ENCODE peak calls at places on chromosomes 6 and 20, in four cellular contexts. One of them, this sample, is unnamed.

GRCh38 chr6:77837034-77837784 is 184.4 kb downstream of the MEI4 start:
- DNase-seq in breast epithelium: no peak
- DNase-seq in GM23338: no peak
- DNase-seq in spleen: no peak
- DNase-seq in this sample: no peak

GRCh38 chr20:38073307-38074010 is 39.9 kb downstream of the RPRD1B start:
- DNase-seq in breast epithelium: no peak
- DNase-seq in GM23338: peak
- DNase-seq in spleen: no peak
- DNase-seq in this sample: peak

GRCh38 chr20:9458075-9458818 is 56.1 kb upstream of the LAMP5 start:
- DNase-seq in breast epithelium: no peak
- DNase-seq in GM23338: peak
- DNase-seq in spleen: no peak
- DNase-seq in this sample: no peak

GRCh38 chr6:14444296-14444993 is 326.9 kb downstream of the CD83 start:
- DNase-seq in breast epithelium: no peak
- DNase-seq in GM23338: no peak
- DNase-seq in spleen: no peak
- DNase-seq in this sample: no peak

GRCh38 chr6:44053760-44054556 is 73.3 kb downstream of the MRPL14 start:
- DNase-seq in breast epithelium: no peak
- DNase-seq in GM23338: no peak
- DNase-seq in spleen: peak
- DNase-seq in this sample: no peak

GRCh38 chr6:19712998-19713397 is 124.2 kb upstream of the ID4 start:
- DNase-seq in breast epithelium: no peak
- DNase-seq in GM23338: no peak
- DNase-seq in spleen: no peak
- DNase-seq in this sample: no peak

GRCh38 chr6:18340781-18341551 is 46.2 kb upstream of the RNF144B start:
- DNase-seq in breast epithelium: no peak
- DNase-seq in GM23338: no peak
- DNase-seq in spleen: no peak
- DNase-seq in this sample: peak

GRCh38 chr20:60009826-60010616 is 51.8 kb downstream of the CDH26 start:
- DNase-seq in breast epithelium: no peak
- DNase-seq in GM23338: peak
- DNase-seq in spleen: no peak
- DNase-seq in this sample: no peak

GRCh38 chr6:17281497-17282481 is 628 bp downstream of the RBM24 start:
- DNase-seq in breast epithelium: no peak
- DNase-seq in GM23338: peak
- DNase-seq in spleen: no peak
- DNase-seq in this sample: peak

GRCh38 chr20:49699200-49699992 is 14.3 kb downstream of the B4GALT5 start:
- DNase-seq in breast epithelium: no peak
- DNase-seq in GM23338: peak
- DNase-seq in spleen: no peak
- DNase-seq in this sample: no peak

GRCh38 chr20:24972341-24972740 is 20.2 kb downstream of the APMAP start:
- DNase-seq in breast epithelium: no peak
- DNase-seq in GM23338: no peak
- DNase-seq in spleen: no peak
- DNase-seq in this sample: no peak

GRCh38 chr20:43755851-43756250 is 29.0 kb upstream of the GTSF1L start:
- DNase-seq in breast epithelium: no peak
- DNase-seq in GM23338: no peak
- DNase-seq in spleen: no peak
- DNase-seq in this sample: no peak

GRCh38 chr6:137165375-137166246 is 7.8 kb downstream of the IL22RA2 start:
- DNase-seq in breast epithelium: no peak
- DNase-seq in GM23338: no peak
- DNase-seq in spleen: peak
- DNase-seq in this sample: no peak

DNA sequence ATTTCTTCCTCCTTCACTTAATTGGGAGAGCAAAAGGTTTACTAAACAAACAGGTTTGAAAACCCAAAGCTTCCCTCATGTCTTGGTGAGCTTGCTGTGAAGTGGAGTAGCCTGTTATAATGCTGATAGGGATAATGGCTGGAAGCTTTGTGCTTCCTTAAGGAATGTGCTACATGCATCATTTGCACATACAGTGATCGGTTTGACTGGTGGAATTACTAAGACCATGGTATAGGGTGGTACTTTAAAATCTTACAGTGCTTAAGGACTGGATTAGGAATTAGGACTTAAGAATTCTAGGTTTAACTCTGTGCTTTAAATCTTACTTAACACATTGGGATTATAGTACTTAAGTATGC is 75.7 kb downstream of the ARID1B start:
- DNase-seq in breast epithelium: no peak
- DNase-seq in GM23338: peak
- DNase-seq in spleen: no peak
- DNase-seq in this sample: no peak
- H3K4me3 ChIP-seq in breast epithelium: no peak
- H3K4me3 ChIP-seq in GM23338: peak
- H3K4me3 ChIP-seq in spleen: no peak
- H3K4me3 ChIP-seq in this sample: no peak

GRCh38 chr20:884983-885952 is 30.9 kb downstream of the ANGPT4 start:
- DNase-seq in breast epithelium: no peak
- DNase-seq in GM23338: peak
- DNase-seq in spleen: no peak
- DNase-seq in this sample: no peak
- TF ChIP-seq CTCF in breast epithelium: no peak
- TF ChIP-seq CTCF in GM23338: peak
- TF ChIP-seq CTCF in spleen: no peak
- TF ChIP-seq CTCF in this sample: no peak

GRCh38 chr6:158654960-158655485 is 5.2 kb downstream of the SYTL3 start:
- DNase-seq in breast epithelium: no peak
- DNase-seq in GM23338: no peak
- DNase-seq in spleen: no peak
- DNase-seq in this sample: no peak

GRCh38 chr6:158649289-158650143 is at the start of gene SYTL3:
- DNase-seq in breast epithelium: no peak
- DNase-seq in GM23338: no peak
- DNase-seq in spleen: peak
- DNase-seq in this sample: peak

GRCh38 chr6:158655569-158656450 is 6.0 kb downstream of the SYTL3 start:
- DNase-seq in breast epithelium: no peak
- DNase-seq in GM23338: no peak
- DNase-seq in spleen: no peak
- DNase-seq in this sample: no peak

GRCh38 chr6:158654498-158654897 is 4.6 kb downstream of the SYTL3 start:
- DNase-seq in breast epithelium: no peak
- DNase-seq in GM23338: no peak
- DNase-seq in spleen: peak
- DNase-seq in this sample: peak

DNA sequence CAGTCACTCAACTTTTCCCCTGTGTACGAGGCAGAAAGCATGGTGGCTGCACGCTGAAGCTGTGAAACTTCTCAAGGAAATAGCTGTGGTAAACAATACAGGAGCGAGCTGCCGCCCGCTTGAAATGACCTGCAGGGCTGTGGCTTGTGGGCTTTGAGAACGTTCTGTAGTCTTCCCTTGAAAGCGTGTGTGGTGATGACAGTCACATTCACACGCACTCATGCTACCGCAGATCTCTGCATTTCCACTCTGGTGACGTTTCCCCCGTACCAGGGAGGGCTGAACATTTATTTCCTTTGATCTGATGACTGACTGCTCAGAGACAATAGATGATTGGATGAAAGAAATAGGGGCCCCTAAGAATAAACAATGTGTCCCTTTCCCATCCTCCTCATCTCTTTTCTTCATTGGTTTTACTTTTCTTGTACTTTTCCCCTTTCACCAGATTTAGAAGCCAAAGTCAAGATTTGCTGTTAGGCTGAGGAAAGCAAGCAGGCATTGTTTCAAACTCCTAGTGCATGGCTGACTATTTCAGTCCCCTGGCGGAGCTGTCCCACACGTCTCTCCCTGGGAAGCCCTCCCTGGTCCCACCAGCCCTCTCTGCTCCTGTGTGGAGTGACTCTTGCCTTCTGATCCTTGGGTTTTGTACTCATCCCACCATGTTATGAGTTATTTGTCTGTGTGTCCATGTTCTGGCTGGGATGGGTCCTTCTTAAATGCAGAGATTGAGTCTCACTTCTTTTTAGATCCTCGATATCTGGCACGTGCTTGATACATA is 3.9 kb downstream of the SYTL3 start:
- DNase-seq in breast epithelium: no peak
- DNase-seq in GM23338: no peak
- DNase-seq in spleen: peak
- DNase-seq in this sample: no peak
- TF ChIP-seq POLR2AphosphoS5 in breast epithelium: no peak
- TF ChIP-seq POLR2AphosphoS5 in GM23338: no peak
- TF ChIP-seq POLR2AphosphoS5 in spleen: peak
- TF ChIP-seq POLR2AphosphoS5 in this sample: peak

DNA sequence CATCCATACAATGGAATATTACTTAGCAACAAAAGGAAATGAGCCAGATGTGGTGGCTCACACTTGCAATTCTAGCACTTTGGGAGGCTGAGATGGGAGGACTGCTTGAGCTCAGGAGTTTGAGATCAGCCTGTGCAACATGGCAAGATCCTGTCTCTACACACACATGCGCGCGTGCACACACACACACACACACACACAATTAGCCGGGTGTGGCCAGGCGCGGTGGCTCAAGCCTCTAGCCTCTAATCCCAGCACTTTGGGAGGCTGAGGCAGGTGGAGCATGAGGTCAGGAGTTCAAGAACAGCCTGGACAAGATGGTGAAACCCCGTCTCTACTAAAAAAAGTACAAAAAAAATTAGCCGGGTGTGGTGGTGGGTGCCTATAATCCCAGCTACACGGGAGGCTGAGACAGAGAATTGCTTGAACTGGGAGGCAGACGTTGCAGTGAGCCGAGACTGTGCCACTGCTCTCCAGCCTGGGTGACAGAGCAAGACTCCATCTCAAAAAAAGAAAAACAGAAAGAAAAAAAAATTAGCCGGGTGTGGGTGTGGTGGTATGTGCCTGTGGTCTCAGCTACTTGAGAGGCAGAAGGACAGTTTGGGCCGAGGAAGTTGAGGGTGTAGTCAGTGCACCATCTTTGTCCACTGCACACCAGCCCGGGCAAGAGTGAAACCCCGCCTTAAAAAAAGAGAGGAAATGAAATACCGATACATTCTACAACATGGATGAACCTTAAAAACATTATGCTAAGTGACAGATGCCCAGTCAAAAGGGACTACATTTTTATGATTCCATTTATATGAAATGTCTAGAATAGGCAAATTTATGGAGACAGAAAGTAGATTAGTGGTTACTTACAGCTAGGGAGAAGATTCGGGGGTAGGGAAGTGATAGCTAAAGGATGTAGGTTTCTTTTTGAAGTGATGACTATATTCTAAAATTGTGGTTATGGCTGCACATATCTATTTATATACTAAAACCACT is 52.5 kb downstream of the RBL1 start:
- DNase-seq in breast epithelium: no peak
- DNase-seq in GM23338: no peak
- DNase-seq in spleen: no peak
- DNase-seq in this sample: peak
- H3K4me3 ChIP-seq in breast epithelium: no peak
- H3K4me3 ChIP-seq in GM23338: no peak
- H3K4me3 ChIP-seq in spleen: no peak
- H3K4me3 ChIP-seq in this sample: no peak